ENCODE peak calls at places on chromosomes 5 and 9, in five cellular contexts. J is heart left ventricle; X is IMR-90; T is effector memory CD4-positive, alpha-beta T cell; B is CD8-positive, alpha-beta memory T cell. H is an unnamed sample. For H3K4me1, the result is how much of the 10 kb centered on the place peaks cover.

GRCh38 chr5:35671516-35671915 is 53.9 kb downstream of the SPEF2 start:
- DNase-seq in J (no peak), X (no peak), T (no peak), B (no peak), H (no peak)

GRCh38 chr5:42423285-42424152 is at the start of gene GHR:
- DNase-seq in J (peak), X (peak), T (no peak), B (no peak), H (peak)

GRCh38 chr5:3602713-3603502 is 7.3 kb downstream of the IRX1 start:
- DNase-seq in J (peak), X (no peak), T (no peak), B (no peak), H (no peak)

GRCh38 chr5:172179032-172179989 is 8.7 kb downstream of the STK10 start:
- DNase-seq in J (peak), X (peak), T (peak), B (peak), H (no peak)

GRCh38 chr5:75021229-75021628 is 31.1 kb downstream of the GCNT4 start:
- DNase-seq in J (no peak), X (no peak), T (no peak), B (no peak), H (no peak)

GRCh38 chr5:119420173-119420572 is 32.1 kb upstream of the HSD17B4 start:
- DNase-seq in J (no peak), X (no peak), T (no peak), B (no peak), H (no peak)

GRCh38 chr9:77005216-77005615 is 14.2 kb upstream of the FOXB2 start:
- DNase-seq in J (no peak), X (no peak), T (no peak), B (no peak), H (no peak)

GRCh38 chr5:142322747-142323479 is 1.9 kb downstream of the SPRY4 start:
- DNase-seq in J (peak), X (peak), T (no peak), B (no peak), H (no peak)

GRCh38 chr9:12094051-12094450 is 599.1 kb upstream of the TYRP1 start:
- DNase-seq in J (no peak), X (no peak), T (no peak), B (no peak), H (no peak)

GRCh38 chr9:96485280-96485679 is 35.3 kb downstream of the HABP4 start:
- DNase-seq in J (no peak), X (no peak), T (no peak), B (no peak), H (no peak)

GRCh38 chr5:39283231-39283818 is 64.0 kb upstream of the FYB1 start:
- DNase-seq in J (no peak), X (peak), T (peak), B (peak), H (no peak)

GRCh38 chr5:27476356-27476988 is 438.1 kb upstream of the CDH9 start:
- DNase-seq in J (no peak), X (no peak), T (no peak), B (no peak), H (no peak)

GRCh38 chr5:89083791-89084190 is 200.8 kb upstream of the MEF2C start:
- DNase-seq in J (no peak), X (peak), T (no peak), B (no peak), H (no peak)

GRCh38 chr5:89900346-89900745 is 509.2 kb downstream of the CETN3 start:
- DNase-seq in J (no peak), X (no peak), T (no peak), B (no peak), H (no peak)

GRCh38 chr9:121201045-121201737 is 478 bp downstream of the RAB14 start:
- DNase-seq in J (peak), X (no peak), T (peak), B (peak), H (peak)

GRCh38 chr5:133831506-133832224 is 136.8 kb downstream of the C5orf15 start:
- DNase-seq in J (no peak), X (peak), T (no peak), B (no peak), H (no peak)

GRCh38 chr9:87812375-87813118 is 70.1 kb upstream of the SPATA31E1 start:
- DNase-seq in J (no peak), X (peak), T (no peak), B (no peak), H (no peak)

GRCh38 chr9:137167752-137168574 is 1.9 kb downstream of the LRRC26 start:
- DNase-seq in J (no peak), X (no peak), T (no peak), B (no peak), H (no peak)

GRCh38 chr5:176700239-176700847 is 53.1 kb downstream of the TSPAN17 start:
- DNase-seq in J (no peak), X (no peak), T (no peak), B (no peak), H (no peak)

GRCh38 chr5:115600771-115601170 is 1.5 kb downstream of the TICAM2 start:
- DNase-seq in J (no peak), X (peak), T (no peak), B (no peak), H (no peak)

GRCh38 chr9:136561779-136562178 is 15.9 kb upstream of the NOTCH1 start:
- DNase-seq in J (no peak), X (no peak), T (no peak), B (no peak), H (no peak)

GRCh38 chr5:79704553-79704952 is 14.9 kb downstream of the CMYA5 start:
- DNase-seq in J (no peak), X (no peak), T (no peak), B (no peak), H (no peak)

GRCh38 chr9:125476645-125477044 is 215.0 kb downstream of the GAPVD1 start:
- DNase-seq in J (no peak), X (no peak), T (no peak), B (no peak), H (no peak)

GRCh38 chr5:155091063-155091648 is 77.6 kb downstream of the KIF4B start:
- DNase-seq in J (peak), X (no peak), T (no peak), B (no peak), H (no peak)

GRCh38 chr5:130759061-130759460 is 406.0 kb downstream of the HINT1 start:
- DNase-seq in J (no peak), X (no peak), T (no peak), B (no peak), H (no peak)

GRCh38 chr9:122005597-122005996 is 87.5 kb downstream of the TTLL11 start:
- DNase-seq in J (no peak), X (peak), T (no peak), B (no peak), H (no peak)

GRCh38 chr9:19231126-19232035 is 888 bp downstream of the DENND4C start:
- DNase-seq in J (no peak), X (peak), T (no peak), B (no peak), H (no peak)

GRCh38 chr5:145800181-145800580 is 35.0 kb downstream of the PRELID2 start:
- DNase-seq in J (no peak), X (no peak), T (no peak), B (no peak), H (no peak)

GRCh38 chr9:85053206-85053605 is 383.7 kb downstream of the NTRK2 start:
- DNase-seq in J (no peak), X (no peak), T (no peak), B (no peak), H (no peak)

GRCh38 chr5:41815261-41815660 is 55.0 kb downstream of the OXCT1 start:
- DNase-seq in J (no peak), X (no peak), T (no peak), B (no peak), H (no peak)

GRCh38 chr9:92770005-92770995 is 5.7 kb upstream of the BICD2 start:
- DNase-seq in J (no peak), X (no peak), T (no peak), B (no peak), H (no peak)

DNA sequence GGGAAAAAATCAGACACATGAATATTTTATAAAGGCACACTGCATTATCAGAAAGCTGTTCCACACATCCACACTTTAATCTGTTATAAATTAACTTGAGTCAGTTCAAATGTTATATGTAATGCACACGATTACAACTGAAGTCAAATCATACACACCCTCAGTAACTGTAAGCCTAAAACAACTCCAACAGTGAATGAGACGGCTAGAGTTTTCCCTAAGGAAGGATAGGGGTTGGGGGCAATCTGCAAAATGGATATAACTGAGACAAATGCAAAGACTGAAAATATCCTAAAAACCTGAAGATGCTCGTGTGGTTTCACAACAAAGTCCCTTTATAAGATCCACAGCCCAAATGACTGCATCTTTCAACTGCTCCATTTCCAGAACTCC is 166.4 kb downstream of the BNC2 start:
- DNase-seq in J (no peak), X (no peak), T (no peak), B (no peak), H (no peak)
- H3K4me3 ChIP-seq in J (peak), X (peak), T (no peak), B (no peak), H (peak)

DNA sequence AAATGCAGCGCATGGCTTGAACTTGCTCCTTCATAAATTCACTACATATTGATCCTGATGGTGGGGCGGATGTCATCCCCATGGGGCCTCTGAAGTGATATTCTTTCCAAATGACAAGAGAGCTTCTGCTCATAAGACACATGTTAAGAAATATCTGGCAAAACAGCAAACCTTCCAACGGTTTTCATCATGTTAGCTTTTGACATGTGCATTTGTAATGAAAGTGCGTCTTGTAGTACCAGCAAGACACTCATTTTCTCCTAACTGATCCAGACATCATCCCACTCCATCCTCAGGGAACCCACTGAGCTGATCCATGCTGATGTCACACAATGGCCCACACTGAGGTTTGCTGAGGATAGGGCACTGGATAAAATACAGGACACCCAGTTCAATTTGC is 45.6 kb downstream of the SEMA5A start:
- DNase-seq in J (no peak), X (no peak), T (no peak), B (no peak), H (no peak)
- H3K27ac ChIP-seq in J (no peak), X (no peak), T (no peak), B (no peak), H (no peak)

DNA sequence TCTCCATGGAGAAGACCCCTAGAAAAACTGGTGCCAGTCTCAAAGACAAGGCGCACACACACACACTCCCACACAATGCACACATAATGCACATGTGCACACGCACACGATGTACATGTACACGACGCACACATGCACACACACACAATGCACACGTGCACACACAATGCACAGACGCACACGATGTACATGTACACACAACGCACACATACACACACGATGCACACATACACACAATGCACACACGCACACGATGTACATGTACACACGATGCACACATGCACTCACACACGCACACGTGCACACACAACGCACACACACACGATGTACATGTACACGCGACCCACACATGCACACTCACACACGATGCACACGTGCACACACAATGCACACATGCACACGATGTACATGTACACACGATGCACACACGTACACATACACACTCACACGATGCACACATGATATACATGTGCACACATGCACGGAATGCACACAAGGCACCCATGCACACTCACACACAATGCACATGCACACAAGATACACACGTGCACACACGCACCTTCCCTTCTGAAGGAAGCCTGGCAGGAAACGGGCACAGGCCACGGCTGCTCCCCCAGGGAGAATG is 76.5 kb downstream of the VAV2 start:
- DNase-seq in J (no peak), X (no peak), T (no peak), B (no peak), H (no peak)
- H3K4me1 ChIP-seq in J (under half), X (under half), T (under half), B (under half), H (under half)

GRCh38 chr9:130934246-130934645 is 4.8 kb downstream of the FIBCD1 start:
- DNase-seq in J (no peak), X (no peak), T (no peak), B (no peak), H (peak)

GRCh38 chr9:130930804-130931349 is 8.2 kb downstream of the FIBCD1 start:
- DNase-seq in J (no peak), X (no peak), T (no peak), B (no peak), H (no peak)

GRCh38 chr9:130931508-130932150 is 7.4 kb downstream of the FIBCD1 start:
- DNase-seq in J (no peak), X (no peak), T (no peak), B (no peak), H (no peak)

GRCh38 chr9:130933114-130934046 is 5.7 kb downstream of the FIBCD1 start:
- DNase-seq in J (no peak), X (peak), T (no peak), B (no peak), H (peak)

DNA sequence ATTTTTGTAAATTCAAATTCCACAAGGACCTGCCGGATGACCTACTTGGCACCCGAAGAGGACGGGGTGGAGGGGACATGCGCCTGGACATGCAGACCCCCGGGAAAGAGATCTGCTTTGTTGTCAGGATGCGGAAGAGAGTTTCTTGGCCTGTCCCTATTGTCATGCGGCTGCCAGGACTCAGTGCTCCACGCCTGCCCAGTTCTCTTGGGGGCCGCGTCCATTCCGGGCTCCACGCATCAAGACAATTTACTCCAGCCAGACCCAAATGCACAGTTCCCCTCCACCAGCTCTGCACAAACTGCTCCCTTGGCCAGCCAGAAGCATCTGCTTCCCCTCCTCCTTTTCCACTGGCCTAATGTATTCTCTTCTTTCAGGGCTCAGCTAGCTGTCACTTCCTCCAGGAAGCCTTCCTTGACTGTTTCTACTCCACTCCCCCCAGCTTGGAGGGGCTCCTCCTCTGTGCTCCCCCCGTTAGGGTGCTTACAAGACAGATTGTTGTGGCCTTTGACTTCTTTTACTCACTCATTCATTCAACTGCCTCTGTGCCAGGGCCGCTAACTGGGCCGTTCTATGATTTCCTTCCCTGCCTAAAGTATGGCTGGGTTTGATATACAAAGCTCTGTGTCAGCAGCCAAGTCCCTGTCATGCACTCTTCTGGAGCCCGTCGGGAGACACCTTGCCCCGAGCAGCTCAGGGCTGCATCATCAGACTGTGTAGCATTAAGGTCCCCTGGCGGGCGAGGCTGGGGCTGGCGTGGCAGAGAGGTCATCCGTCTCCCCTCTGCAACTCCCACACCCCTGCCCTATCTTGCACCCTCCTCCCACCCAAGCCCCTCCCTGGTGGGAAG is 6.6 kb downstream of the FIBCD1 start:
- DNase-seq in J (peak), X (peak), T (no peak), B (no peak), H (no peak)
- H3K4me3 ChIP-seq in J (no peak), X (peak), T (no peak), B (no peak), H (no peak)

H was measured in psoas muscle.